ENCODE peak calls at places on chromosomes 5 and 9, in four cellular contexts. One of them, this sample, is unnamed.

GRCh38 chr5:151895660-151896040 is 29.0 kb downstream of the GLRA1 start:
- DNase-seq in HepG2: no peak
- DNase-seq in WTC11: no peak
- DNase-seq in K562: no peak
- DNase-seq in this sample: no peak

GRCh38 chr5:170534941-170535340 is 31.1 kb downstream of the KCNIP1 start:
- DNase-seq in WTC11: no peak
- DNase-seq in K562: no peak
- DNase-seq in HepG2: no peak
- DNase-seq in this sample: no peak

GRCh38 chr9:95007470-95007869 is 281.0 kb downstream of the AOPEP start:
- DNase-seq in WTC11: no peak
- DNase-seq in HepG2: no peak
- DNase-seq in K562: no peak
- DNase-seq in this sample: no peak

GRCh38 chr9:38687389-38687842 is 32.5 kb downstream of the FAM240B start:
- DNase-seq in K562: peak; percentile 34
- DNase-seq in WTC11: no peak
- DNase-seq in HepG2: peak; percentile 14
- DNase-seq in this sample: no peak

GRCh38 chr5:71882826-71883744 is 164.0 kb downstream of the CARTPT start:
- DNase-seq in HepG2: no peak
- DNase-seq in WTC11: no peak
- DNase-seq in K562: no peak
- DNase-seq in this sample: no peak

GRCh38 chr5:107430077-107430625 is 240.6 kb downstream of the EFNA5 start:
- DNase-seq in HepG2: no peak
- DNase-seq in K562: no peak
- DNase-seq in WTC11: no peak
- DNase-seq in this sample: no peak

GRCh38 chr9:131672451-131672850 is 67.4 kb downstream of the RAPGEF1 start:
- DNase-seq in HepG2: no peak
- DNase-seq in K562: no peak
- DNase-seq in WTC11: no peak
- DNase-seq in this sample: no peak

GRCh38 chr9:20872340-20872977 is 159.0 kb downstream of the HACD4 start:
- DNase-seq in HepG2: no peak
- DNase-seq in K562: no peak
- DNase-seq in WTC11: no peak
- DNase-seq in this sample: no peak

GRCh38 chr5:135253601-135254165 is 145.3 kb downstream of the MACROH2A1 start:
- DNase-seq in HepG2: no peak
- DNase-seq in K562: no peak
- DNase-seq in WTC11: no peak
- DNase-seq in this sample: no peak

GRCh38 chr5:25892251-25892650 is 1146.1 kb downstream of the CDH9 start:
- DNase-seq in HepG2: no peak
- DNase-seq in WTC11: no peak
- DNase-seq in K562: no peak
- DNase-seq in this sample: no peak

GRCh38 chr5:36305571-36306326 is 4.0 kb upstream of the RANBP3L start:
- DNase-seq in HepG2: peak; percentile 28
- DNase-seq in K562: peak; percentile 57
- DNase-seq in WTC11: peak; percentile 32
- DNase-seq in this sample: no peak

GRCh38 chr9:15298362-15298761 is 8.7 kb downstream of the TTC39B start:
- DNase-seq in K562: no peak
- DNase-seq in WTC11: no peak
- DNase-seq in HepG2: no peak
- DNase-seq in this sample: no peak

GRCh38 chr5:54861212-54861894 is 124.0 kb downstream of the ESM1 start:
- DNase-seq in HepG2: no peak
- DNase-seq in WTC11: no peak
- DNase-seq in K562: no peak
- DNase-seq in this sample: no peak

GRCh38 chr9:69963728-69964127 is 79.9 kb upstream of the MAMDC2 start:
- DNase-seq in HepG2: no peak
- DNase-seq in K562: no peak
- DNase-seq in WTC11: no peak
- DNase-seq in this sample: no peak

GRCh38 chr5:170749911-170750431 is 33.6 kb upstream of the GABRP start:
- DNase-seq in K562: no peak
- DNase-seq in HepG2: no peak
- DNase-seq in WTC11: no peak
- DNase-seq in this sample: no peak

GRCh38 chr5:131769337-131769736 is 27.5 kb downstream of the FNIP1 start:
- DNase-seq in HepG2: no peak
- DNase-seq in K562: no peak
- DNase-seq in WTC11: no peak
- DNase-seq in this sample: no peak

GRCh38 chr5:181153814-181154213 is 6.4 kb downstream of the OR2V2 start:
- DNase-seq in K562: no peak
- DNase-seq in HepG2: no peak
- DNase-seq in WTC11: no peak
- DNase-seq in this sample: no peak

GRCh38 chr5:108238936-108239887 is 142.7 kb downstream of the FBXL17 start:
- DNase-seq in K562: no peak
- DNase-seq in WTC11: peak; percentile 25
- DNase-seq in HepG2: no peak
- DNase-seq in this sample: no peak

GRCh38 chr9:114000671-114001409 is 77.3 kb downstream of the AMBP start:
- DNase-seq in WTC11: no peak
- DNase-seq in K562: no peak
- DNase-seq in HepG2: no peak
- DNase-seq in this sample: no peak

GRCh38 chr5:154311362-154311761 is 120.8 kb downstream of the GALNT10 start:
- DNase-seq in K562: no peak
- DNase-seq in HepG2: no peak
- DNase-seq in WTC11: no peak
- DNase-seq in this sample: peak; percentile 25

GRCh38 chr9:86563350-86563749 is 209.1 kb upstream of the TUT7 start:
- DNase-seq in K562: no peak
- DNase-seq in HepG2: no peak
- DNase-seq in WTC11: no peak
- DNase-seq in this sample: no peak

GRCh38 chr9:107620801-107621200 is 131.2 kb upstream of the KLF4 start:
- DNase-seq in K562: no peak
- DNase-seq in WTC11: no peak
- DNase-seq in HepG2: no peak
- DNase-seq in this sample: no peak

GRCh38 chr5:135999396-136000139 is 29.2 kb upstream of the TGFBI start:
- DNase-seq in HepG2: no peak
- DNase-seq in WTC11: no peak
- DNase-seq in K562: no peak
- DNase-seq in this sample: no peak

GRCh38 chr5:134394932-134395331 is 16.7 kb downstream of the CDKN2AIPNL start:
- DNase-seq in HepG2: no peak
- DNase-seq in K562: no peak
- DNase-seq in WTC11: no peak
- DNase-seq in this sample: no peak

GRCh38 chr5:1110930-1111726 is 735 bp downstream of the SLC12A7 start:
- DNase-seq in K562: no peak
- DNase-seq in WTC11: no peak
- DNase-seq in HepG2: no peak
- DNase-seq in this sample: no peak

GRCh38 chr9:130266236-130267098 is 907 bp downstream of the HMCN2 start:
- DNase-seq in HepG2: no peak
- DNase-seq in K562: no peak
- DNase-seq in WTC11: peak; percentile 52
- DNase-seq in this sample: no peak

GRCh38 chr5:34959323-34959722 is 30.0 kb downstream of the DNAJC21 start:
- DNase-seq in HepG2: no peak
- DNase-seq in WTC11: no peak
- DNase-seq in K562: peak; percentile 31
- DNase-seq in this sample: peak; percentile 63

GRCh38 chr9:17064558-17064957 is 70.3 kb upstream of the CNTLN start:
- DNase-seq in WTC11: no peak
- DNase-seq in K562: no peak
- DNase-seq in HepG2: no peak
- DNase-seq in this sample: no peak

GRCh38 chr5:141476132-141476909 is 555 bp downstream of the PCDHGC3 start:
- DNase-seq in K562: no peak
- DNase-seq in WTC11: peak; percentile 64
- DNase-seq in HepG2: no peak
- DNase-seq in this sample: no peak

GRCh38 chr9:84969084-84969483 is 299.6 kb downstream of the NTRK2 start:
- DNase-seq in WTC11: no peak
- DNase-seq in K562: no peak
- DNase-seq in HepG2: no peak
- DNase-seq in this sample: no peak

GRCh38 chr9:6444108-6444507 is 31.1 kb downstream of the UHRF2 start:
- DNase-seq in HepG2: no peak
- DNase-seq in K562: no peak
- DNase-seq in WTC11: no peak
- DNase-seq in this sample: no peak

GRCh38 chr5:154406826-154407225 is 39.0 kb upstream of the SAP30L start:
- DNase-seq in WTC11: no peak
- DNase-seq in K562: no peak
- DNase-seq in HepG2: no peak
- DNase-seq in this sample: no peak

GRCh38 chr9:87342743-87343142 is 154.9 kb upstream of the DAPK1 start:
- DNase-seq in WTC11: no peak
- DNase-seq in HepG2: no peak
- DNase-seq in K562: no peak
- DNase-seq in this sample: no peak

GRCh38 chr5:119022773-119023172 is 34.4 kb upstream of the DTWD2 start:
- DNase-seq in HepG2: no peak
- DNase-seq in K562: no peak
- DNase-seq in WTC11: no peak
- DNase-seq in this sample: no peak

GRCh38 chr5:34016750-34017149 is 8.9 kb upstream of the AMACR start:
- DNase-seq in K562: no peak
- DNase-seq in WTC11: no peak
- DNase-seq in HepG2: no peak
- DNase-seq in this sample: no peak

GRCh38 chr5:109563189-109563588 is 126.5 kb upstream of the MAN2A1 start:
- DNase-seq in K562: no peak
- DNase-seq in WTC11: no peak
- DNase-seq in HepG2: no peak
- DNase-seq in this sample: no peak

GRCh38 chr9:38057416-38058195 is 11.4 kb downstream of the SHB start:
- DNase-seq in K562: no peak
- DNase-seq in WTC11: no peak
- DNase-seq in HepG2: no peak
- DNase-seq in this sample: no peak

GRCh38 chr5:144691936-144692335 is 521.3 kb downstream of the KCTD16 start:
- DNase-seq in WTC11: no peak
- DNase-seq in HepG2: no peak
- DNase-seq in K562: no peak
- DNase-seq in this sample: no peak

GRCh38 chr5:14167211-14167845 is 24.2 kb downstream of the TRIO start:
- DNase-seq in K562: no peak
- DNase-seq in WTC11: no peak
- DNase-seq in HepG2: no peak
- DNase-seq in this sample: no peak

GRCh38 chr5:173954671-173955605 is 34.0 kb upstream of the C5orf47 start:
- DNase-seq in K562: no peak
- DNase-seq in HepG2: no peak
- DNase-seq in WTC11: no peak
- DNase-seq in this sample: no peak

GRCh38 chr5:149632311-149633251 is 51.3 kb downstream of the ARHGEF37 start:
- DNase-seq in K562: peak; percentile 91
- DNase-seq in HepG2: no peak
- DNase-seq in WTC11: no peak
- DNase-seq in this sample: no peak
- TF ChIP-seq TCF7 in K562: peak; percentile 55
- TF ChIP-seq TCF7 in HepG2: no peak
- TF ChIP-seq TCF7 in WTC11: no peak
- TF ChIP-seq TCF7 in this sample: no peak

GRCh38 chr5:87079219-87079618 is 188.5 kb upstream of the RASA1 start:
- DNase-seq in HepG2: no peak
- DNase-seq in WTC11: no peak
- DNase-seq in K562: peak; percentile 57
- DNase-seq in this sample: no peak

GRCh38 chr5:87076411-87076810 is 191.3 kb upstream of the RASA1 start:
- DNase-seq in WTC11: no peak
- DNase-seq in HepG2: no peak
- DNase-seq in K562: no peak
- DNase-seq in this sample: no peak

GRCh38 chr5:87076931-87077330 is 190.8 kb upstream of the RASA1 start:
- DNase-seq in K562: no peak
- DNase-seq in HepG2: no peak
- DNase-seq in WTC11: no peak
- DNase-seq in this sample: no peak

DNA sequence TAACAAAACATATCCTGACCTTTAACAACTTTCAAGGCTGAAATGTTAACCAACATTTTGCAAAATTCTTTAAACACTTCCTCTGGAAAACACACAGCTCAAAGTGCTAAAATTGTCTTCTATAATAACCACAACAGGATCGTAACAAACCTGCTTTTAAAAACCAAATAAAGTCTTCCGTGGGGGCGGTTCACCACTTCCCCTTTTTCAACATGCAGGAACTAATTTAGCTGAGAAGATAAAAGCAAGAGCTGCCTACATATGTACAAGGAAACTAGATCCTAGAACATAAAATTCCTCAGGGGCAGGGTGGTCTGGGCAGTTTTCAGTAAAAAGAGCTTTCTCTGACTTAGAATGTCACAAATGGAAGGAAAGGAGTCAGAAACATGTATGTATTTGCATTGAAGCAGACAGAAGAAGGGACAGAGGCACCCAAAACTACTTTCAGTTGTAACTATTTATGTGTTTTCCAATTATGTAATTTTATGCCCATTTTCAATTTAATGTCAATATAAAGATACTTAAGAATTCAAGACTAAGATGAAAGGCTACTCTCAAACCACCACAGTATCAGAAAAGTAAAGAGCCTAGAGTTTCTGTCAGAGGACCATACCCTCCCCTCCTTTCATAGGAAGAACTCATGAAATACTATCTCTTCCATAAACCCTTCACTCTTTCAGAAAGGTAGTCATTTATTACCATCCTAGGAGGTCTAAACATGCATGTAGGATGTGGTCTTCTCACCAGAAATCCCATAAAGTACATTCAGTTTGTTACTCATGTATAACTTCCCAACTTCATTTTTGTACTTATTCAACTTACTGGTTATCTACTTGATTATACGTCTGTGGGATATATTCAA is 185.9 kb upstream of the RASA1 start:
- DNase-seq in HepG2: no peak
- DNase-seq in K562: peak; percentile 61
- DNase-seq in WTC11: no peak
- DNase-seq in this sample: peak; percentile 80
- TF ChIP-seq TCF7 in HepG2: no peak
- TF ChIP-seq TCF7 in K562: no peak
- TF ChIP-seq TCF7 in WTC11: no peak
- TF ChIP-seq TCF7 in this sample: peak; percentile 84

GRCh38 chr9:33659915-33660314 is 135.4 kb upstream of the PRSS3 start:
- DNase-seq in K562: no peak
- DNase-seq in HepG2: no peak
- DNase-seq in WTC11: no peak
- DNase-seq in this sample: no peak
- TF ChIP-seq TCF7 in K562: no peak
- TF ChIP-seq TCF7 in HepG2: no peak
- TF ChIP-seq TCF7 in WTC11: no peak
- TF ChIP-seq TCF7 in this sample: no peak

GRCh38 chr9:134350416-134350994 is 24.2 kb downstream of the RXRA start:
- DNase-seq in WTC11: no peak
- DNase-seq in HepG2: no peak
- DNase-seq in K562: no peak
- DNase-seq in this sample: no peak
- TF ChIP-seq TCF7 in WTC11: no peak
- TF ChIP-seq TCF7 in HepG2: no peak
- TF ChIP-seq TCF7 in K562: no peak
- TF ChIP-seq TCF7 in this sample: no peak

This sample was measured in GM12878.